ENCODE peak calls at places on chromosomes 13 and 19, in nine cellular contexts. One of them, this sample, is unnamed.

GRCh38 chr19:38417544-38418506 is 8.2 kb downstream of the RASGRP4 start:
- DNase-seq in naive B cell: peak
- DNase-seq in fibroblast of lung: peak
- DNase-seq in germinal center: peak
- DNase-seq in T-helper 1 cell: peak
- DNase-seq in neural crest cell: peak
- DNase-seq in HT-29: peak
- DNase-seq in myocyte: no peak
- DNase-seq in omental fat pad: no peak
- DNase-seq in this sample: peak

GRCh38 chr13:81293594-81294164 is 952.8 kb upstream of the SPRY2 start:
- DNase-seq in naive B cell: no peak
- DNase-seq in fibroblast of lung: no peak
- DNase-seq in germinal center: no peak
- DNase-seq in T-helper 1 cell: no peak
- DNase-seq in neural crest cell: no peak
- DNase-seq in HT-29: no peak
- DNase-seq in myocyte: no peak
- DNase-seq in omental fat pad: no peak
- DNase-seq in this sample: no peak

GRCh38 chr13:94711561-94712286 is 621 bp downstream of the SOX21 start:
- DNase-seq in naive B cell: no peak
- DNase-seq in fibroblast of lung: peak
- DNase-seq in germinal center: no peak
- DNase-seq in T-helper 1 cell: no peak
- DNase-seq in neural crest cell: peak
- DNase-seq in HT-29: no peak
- DNase-seq in myocyte: no peak
- DNase-seq in omental fat pad: no peak
- DNase-seq in this sample: peak

GRCh38 chr13:31699650-31700049 is 39.7 kb upstream of the RXFP2 start:
- DNase-seq in naive B cell: no peak
- DNase-seq in fibroblast of lung: no peak
- DNase-seq in germinal center: no peak
- DNase-seq in T-helper 1 cell: no peak
- DNase-seq in neural crest cell: peak
- DNase-seq in HT-29: no peak
- DNase-seq in myocyte: no peak
- DNase-seq in omental fat pad: no peak
- DNase-seq in this sample: no peak

GRCh38 chr13:80469841-80470378 is 129.0 kb upstream of the SPRY2 start:
- DNase-seq in naive B cell: no peak
- DNase-seq in fibroblast of lung: peak
- DNase-seq in germinal center: no peak
- DNase-seq in T-helper 1 cell: no peak
- DNase-seq in neural crest cell: no peak
- DNase-seq in HT-29: no peak
- DNase-seq in myocyte: peak
- DNase-seq in omental fat pad: no peak
- DNase-seq in this sample: no peak

GRCh38 chr19:16446108-16447014 is 25.4 kb downstream of the EPS15L1 start:
- DNase-seq in naive B cell: peak
- DNase-seq in fibroblast of lung: no peak
- DNase-seq in germinal center: peak
- DNase-seq in T-helper 1 cell: no peak
- DNase-seq in neural crest cell: no peak
- DNase-seq in HT-29: no peak
- DNase-seq in myocyte: no peak
- DNase-seq in omental fat pad: no peak
- DNase-seq in this sample: no peak

GRCh38 chr19:13764101-13764807 is at the start of gene MRI1:
- DNase-seq in naive B cell: peak
- DNase-seq in fibroblast of lung: peak
- DNase-seq in germinal center: peak
- DNase-seq in T-helper 1 cell: no peak
- DNase-seq in neural crest cell: peak
- DNase-seq in HT-29: no peak
- DNase-seq in myocyte: peak
- DNase-seq in omental fat pad: peak
- DNase-seq in this sample: peak

GRCh38 chr19:1235625-1236538 is 1.9 kb downstream of the CBARP start:
- DNase-seq in naive B cell: no peak
- DNase-seq in fibroblast of lung: no peak
- DNase-seq in germinal center: no peak
- DNase-seq in T-helper 1 cell: no peak
- DNase-seq in neural crest cell: no peak
- DNase-seq in HT-29: peak
- DNase-seq in myocyte: no peak
- DNase-seq in omental fat pad: no peak
- DNase-seq in this sample: no peak

GRCh38 chr13:110897521-110897920 is 17.3 kb downstream of the ANKRD10 start:
- DNase-seq in naive B cell: no peak
- DNase-seq in fibroblast of lung: no peak
- DNase-seq in germinal center: no peak
- DNase-seq in T-helper 1 cell: no peak
- DNase-seq in neural crest cell: no peak
- DNase-seq in HT-29: no peak
- DNase-seq in myocyte: no peak
- DNase-seq in omental fat pad: no peak
- DNase-seq in this sample: no peak

GRCh38 chr19:3443840-3444694 is 36.3 kb downstream of the SMIM24 start:
- DNase-seq in naive B cell: no peak
- DNase-seq in fibroblast of lung: peak
- DNase-seq in germinal center: no peak
- DNase-seq in T-helper 1 cell: no peak
- DNase-seq in neural crest cell: peak
- DNase-seq in HT-29: no peak
- DNase-seq in myocyte: no peak
- DNase-seq in omental fat pad: no peak
- DNase-seq in this sample: no peak

GRCh38 chr13:80386001-80386400 is 45.1 kb upstream of the SPRY2 start:
- DNase-seq in naive B cell: no peak
- DNase-seq in fibroblast of lung: no peak
- DNase-seq in germinal center: no peak
- DNase-seq in T-helper 1 cell: no peak
- DNase-seq in neural crest cell: no peak
- DNase-seq in HT-29: no peak
- DNase-seq in myocyte: no peak
- DNase-seq in omental fat pad: no peak
- DNase-seq in this sample: no peak